ENCODE peak calls at places on chromosome 6, in seven cellular contexts. H is HFFc6, Z is mesendoderm, W is right cardiac atrium, X is NCI-H774, O is ELF-1, Q is NCI-H446. F is an unnamed sample.

GRCh38 chr6:81896561-81896960 is 144.1 kb upstream of the TENT5A start:
- DNase-seq in H (peak; percentile 46), Z (no peak), W (no peak), X (no peak), O (no peak), Q (no peak), F (no peak)

GRCh38 chr6:7723554-7723953 is 2.3 kb upstream of the BMP6 start:
- DNase-seq in H (no peak), Z (peak; percentile 19), W (no peak), X (no peak), O (no peak), Q (no peak), F (no peak)

GRCh38 chr6:163691049-163691448 is 276.5 kb downstream of the QKI start:
- DNase-seq in H (no peak), Z (no peak), W (no peak), X (no peak), O (no peak), Q (no peak), F (no peak)

GRCh38 chr6:159278626-159279025 is 109.4 kb downstream of the FNDC1 start:
- DNase-seq in H (no peak), Z (no peak), W (no peak), X (no peak), O (no peak), Q (no peak), F (no peak)

GRCh38 chr6:49550413-49551125 is at the start of gene C6orf141:
- DNase-seq in H (no peak), Z (peak; percentile 83), W (peak; percentile 69), X (peak; percentile 64), O (peak; percentile 97), Q (no peak), F (no peak)

GRCh38 chr6:163483107-163483506 is 68.6 kb downstream of the QKI start:
- DNase-seq in H (no peak), Z (no peak), W (no peak), X (no peak), O (no peak), Q (no peak), F (no peak)

GRCh38 chr6:139473239-139473701 is 98.8 kb upstream of the CITED2 start:
- DNase-seq in H (no peak), Z (peak; percentile 73), W (no peak), X (no peak), O (peak; percentile 77), Q (peak; percentile 68), F (peak; percentile 75)

GRCh38 chr6:169722362-169723199 is 1.7 kb downstream of the PHF10 start:
- DNase-seq in H (peak; percentile 40), Z (peak; percentile 51), W (peak; percentile 71), X (peak; percentile 58), O (peak; percentile 74), Q (no peak), F (no peak)

GRCh38 chr6:140980265-140980887 is 1152.3 kb upstream of the GJE1 start:
- DNase-seq in H (peak; percentile 16), Z (peak; percentile 15), W (no peak), X (no peak), O (no peak), Q (no peak), F (no peak)

GRCh38 chr6:36912583-36912982 is 26.8 kb downstream of the C6orf89 start:
- DNase-seq in H (peak; percentile 90), Z (no peak), W (no peak), X (no peak), O (no peak), Q (no peak), F (no peak)

GRCh38 chr6:106750146-106750900 is 120.9 kb downstream of the QRSL1 start:
- DNase-seq in H (no peak), Z (no peak), W (no peak), X (peak; percentile 92), O (no peak), Q (no peak), F (no peak)

GRCh38 chr6:113645576-113645970 is 211.6 kb upstream of the MARCKS start:
- DNase-seq in H (peak; percentile 95), Z (no peak), W (no peak), X (no peak), O (no peak), Q (no peak), F (no peak)

GRCh38 chr6:149934249-149935156 is 7.3 kb upstream of the ULBP2 start:
- DNase-seq in H (peak; percentile 79), Z (peak; percentile 73), W (no peak), X (peak; percentile 78), O (peak; percentile 40), Q (peak; percentile 19), F (no peak)

GRCh38 chr6:139570166-139570565 is 195.7 kb upstream of the CITED2 start:
- DNase-seq in H (no peak), Z (no peak), W (no peak), X (no peak), O (no peak), Q (no peak), F (no peak)

GRCh38 chr6:53984163-53984562 is 127.1 kb upstream of the MLIP start:
- DNase-seq in H (peak; percentile 92), Z (no peak), W (no peak), X (no peak), O (no peak), Q (no peak), F (no peak)

GRCh38 chr6:66772785-66773184 is 1065.8 kb upstream of the EYS start:
- DNase-seq in H (no peak), Z (peak; percentile 67), W (peak; percentile 36), X (no peak), O (no peak), Q (no peak), F (no peak)

GRCh38 chr6:133587841-133588240 is 301.1 kb upstream of the TCF21 start:
- DNase-seq in H (peak; percentile 53), Z (no peak), W (no peak), X (no peak), O (no peak), Q (no peak), F (no peak)

GRCh38 chr6:2770171-2770570 is 5.0 kb downstream of the WRNIP1 start:
- DNase-seq in H (no peak), Z (no peak), W (peak; percentile 89), X (no peak), O (peak; percentile 31), Q (no peak), F (no peak)

GRCh38 chr6:15551798-15552197 is 111.0 kb downstream of the DTNBP1 start:
- DNase-seq in H (no peak), Z (peak; percentile 52), W (no peak), X (no peak), O (peak; percentile 65), Q (no peak), F (no peak)

GRCh38 chr6:17527076-17527475 is 73.0 kb upstream of the FAM8A1 start:
- DNase-seq in H (no peak), Z (no peak), W (no peak), X (no peak), O (no peak), Q (no peak), F (no peak)

GRCh38 chr6:139369568-139370046 is 4.8 kb downstream of the CITED2 start:
- DNase-seq in H (peak; percentile 83), Z (peak; percentile 75), W (no peak), X (peak; percentile 19), O (peak; percentile 72), Q (no peak), F (peak; percentile 78)

GRCh38 chr6:92790381-92790780 is 629.0 kb downstream of the EPHA7 start:
- DNase-seq in H (no peak), Z (peak; percentile 20), W (no peak), X (no peak), O (no peak), Q (no peak), F (no peak)

GRCh38 chr6:141744194-141744925 is 388.4 kb upstream of the GJE1 start:
- DNase-seq in H (no peak), Z (no peak), W (no peak), X (no peak), O (no peak), Q (no peak), F (no peak)

GRCh38 chr6:109082178-109082577 is 12.5 kb downstream of the SESN1 start:
- DNase-seq in H (peak; percentile 41), Z (peak; percentile 30), W (no peak), X (no peak), O (no peak), Q (no peak), F (no peak)

GRCh38 chr6:157845493-157846259 is 22.6 kb downstream of the SNX9 start:
- DNase-seq in H (no peak), Z (no peak), W (no peak), X (no peak), O (no peak), Q (no peak), F (no peak)

GRCh38 chr6:14799928-14800327 is 445.9 kb upstream of the JARID2 start:
- DNase-seq in H (peak; percentile 66), Z (peak; percentile 97), W (peak; percentile 80), X (peak; percentile 67), O (peak; percentile 77), Q (no peak), F (peak; percentile 79)

GRCh38 chr6:35359744-35360348 is 17.5 kb downstream of the PPARD start:
- DNase-seq in H (peak; percentile 47), Z (no peak), W (peak; percentile 63), X (no peak), O (peak; percentile 68), Q (no peak), F (no peak)